ENCODE peak calls at places on chromosome 13, in eight cellular contexts. F is PC-9, I is BE2C, G is upper lobe of right lung, S is suprapubic skin, D is body of pancreas, Q is pancreas, R is astrocyte. C is an unnamed sample.

GRCh38 chr13:29758591-29759114 is 91.8 kb downstream of the UBL3 start:
- DNase-seq in F (peak; percentile 73), I (no peak), G (peak; percentile 81), S (no peak), D (peak; percentile 75), Q (no peak), R (no peak), C (no peak)

GRCh38 chr13:34779171-34779570 is 162.9 kb upstream of the NBEA start:
- DNase-seq in F (no peak), I (no peak), G (no peak), S (no peak), D (no peak), Q (no peak), R (no peak), C (no peak)

GRCh38 chr13:110341445-110342247 is 34.6 kb downstream of the COL4A2 start:
- DNase-seq in F (no peak), I (no peak), G (no peak), S (no peak), D (no peak), Q (no peak), R (peak; percentile 60), C (no peak)

GRCh38 chr13:32745509-32745908 is 159.3 kb downstream of the PDS5B start:
- DNase-seq in F (no peak), I (no peak), G (no peak), S (no peak), D (no peak), Q (no peak), R (no peak), C (no peak)

GRCh38 chr13:110509971-110510786 is 51.3 kb downstream of the RAB20 start:
- DNase-seq in F (no peak), I (no peak), G (no peak), S (no peak), D (no peak), Q (no peak), R (no peak), C (no peak)

GRCh38 chr13:110922506-110922905 is 7.6 kb upstream of the ANKRD10 start:
- DNase-seq in F (no peak), I (no peak), G (no peak), S (no peak), D (no peak), Q (no peak), R (no peak), C (no peak)

GRCh38 chr13:90360785-90361184 is 986.7 kb upstream of the MIR17HG start:
- DNase-seq in F (no peak), I (no peak), G (no peak), S (no peak), D (no peak), Q (no peak), R (no peak), C (no peak)

GRCh38 chr13:95485045-95485517 is 67.4 kb upstream of the CLDN10 start:
- DNase-seq in F (no peak), I (peak; percentile 39), G (no peak), S (no peak), D (no peak), Q (no peak), R (peak; percentile 48), C (no peak)

GRCh38 chr13:87058786-87059329 is 612.3 kb upstream of the SLITRK5 start:
- DNase-seq in F (no peak), I (no peak), G (no peak), S (no peak), D (no peak), Q (no peak), R (no peak), C (no peak)

GRCh38 chr13:46687810-46688209 is 109.2 kb downstream of the ESD start:
- DNase-seq in F (peak; percentile 46), I (no peak), G (no peak), S (no peak), D (peak; percentile 54), Q (peak; percentile 33), R (peak; percentile 34), C (no peak)

GRCh38 chr13:101115762-101116161 is 300.5 kb downstream of the NALCN start:
- DNase-seq in F (no peak), I (no peak), G (no peak), S (no peak), D (no peak), Q (no peak), R (no peak), C (no peak)

GRCh38 chr13:31943591-31943990 is 88.0 kb upstream of the FRY start:
- DNase-seq in F (no peak), I (no peak), G (no peak), S (no peak), D (no peak), Q (no peak), R (no peak), C (no peak)

GRCh38 chr13:39918837-39919236 is 263.4 kb downstream of the COG6 start:
- DNase-seq in F (no peak), I (no peak), G (no peak), S (no peak), D (no peak), Q (no peak), R (no peak), C (no peak)

GRCh38 chr13:86725105-86725504 is 925.9 kb upstream of the SLITRK6 start:
- DNase-seq in F (no peak), I (no peak), G (no peak), S (no peak), D (no peak), Q (no peak), R (no peak), C (no peak)

GRCh38 chr13:101640797-101641400 is 188.4 kb downstream of the ITGBL1 start:
- DNase-seq in F (peak; percentile 92), I (no peak), G (no peak), S (no peak), D (no peak), Q (no peak), R (peak; percentile 82), C (no peak)

GRCh38 chr13:51158923-51159322 is 47.8 kb upstream of the C13orf42 start:
- DNase-seq in F (no peak), I (no peak), G (no peak), S (no peak), D (no peak), Q (no peak), R (peak; percentile 10), C (no peak)

GRCh38 chr13:97249093-97249787 is 27.1 kb downstream of the MBNL2 start:
- DNase-seq in F (no peak), I (no peak), G (no peak), S (no peak), D (no peak), Q (no peak), R (no peak), C (no peak)

GRCh38 chr13:44668707-44669106 is 92.6 kb upstream of the TSC22D1 start:
- DNase-seq in F (peak; percentile 64), I (no peak), G (no peak), S (no peak), D (no peak), Q (no peak), R (peak; percentile 55), C (no peak)

GRCh38 chr13:44667950-44668349 is 91.8 kb upstream of the TSC22D1 start:
- DNase-seq in F (no peak), I (no peak), G (no peak), S (no peak), D (no peak), Q (no peak), R (peak; percentile 82), C (no peak)

GRCh38 chr13:44664308-44664707 is 88.2 kb upstream of the TSC22D1 start:
- DNase-seq in F (no peak), I (no peak), G (no peak), S (no peak), D (no peak), Q (no peak), R (no peak), C (no peak)

DNA sequence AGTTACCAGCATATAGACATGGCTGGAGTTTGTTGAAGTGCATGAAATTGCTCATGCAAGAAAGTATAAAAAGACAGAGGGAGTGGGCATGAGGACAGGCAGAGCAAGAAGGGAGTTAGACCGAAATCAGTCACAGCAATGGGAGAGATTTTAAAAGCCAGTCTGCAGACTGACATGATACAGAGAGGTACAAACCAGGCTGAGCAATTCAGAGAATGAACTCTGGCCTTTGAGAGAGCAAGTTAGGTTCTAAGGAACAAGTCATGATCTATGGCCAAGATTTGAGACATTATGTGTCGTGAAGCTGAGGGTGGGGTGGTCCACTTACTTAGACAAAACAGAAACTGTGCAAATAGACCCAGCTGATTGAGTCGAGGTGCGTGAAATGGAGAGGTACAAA is 93.4 kb upstream of the TSC22D1 start:
- DNase-seq in F (no peak), I (no peak), G (no peak), S (no peak), D (no peak), Q (no peak), R (no peak), C (no peak)
- H3K4me3 ChIP-seq in F (no peak overlapping the region), I (no peak overlapping the region), G (no peak overlapping the region), S (no peak overlapping the region), D (no peak overlapping the region), Q (no peak overlapping the region), R (no peak overlapping the region), C (no peak overlapping the region)

DNA sequence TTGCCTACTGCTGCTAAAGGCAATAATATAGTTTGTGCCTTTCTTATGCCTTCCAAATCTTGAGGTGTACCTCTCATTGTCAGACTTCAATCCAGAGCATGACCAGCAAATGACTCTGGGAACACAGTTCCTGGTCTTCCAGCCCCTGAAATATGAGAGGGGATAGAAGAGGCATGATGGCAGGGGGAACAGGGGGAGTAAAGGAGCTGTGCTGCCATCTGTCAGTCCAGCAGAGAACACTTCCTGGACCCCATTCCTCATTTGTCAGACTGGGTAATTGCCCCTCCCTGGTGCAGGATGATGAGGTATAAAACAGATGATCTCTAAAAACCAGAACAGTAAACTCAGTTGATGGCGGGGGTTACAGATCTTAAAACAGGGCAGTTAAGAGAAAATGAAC is 618.7 kb downstream of the DIAPH3 start:
- DNase-seq in F (no peak), I (peak; percentile 10), G (no peak), S (no peak), D (no peak), Q (no peak), R (no peak), C (no peak)
- TF ChIP-seq CTCF in F (no peak), I (peak; percentile 38), G (no peak), S (no peak), D (no peak), Q (no peak), R (no peak), C (no peak)

DNA sequence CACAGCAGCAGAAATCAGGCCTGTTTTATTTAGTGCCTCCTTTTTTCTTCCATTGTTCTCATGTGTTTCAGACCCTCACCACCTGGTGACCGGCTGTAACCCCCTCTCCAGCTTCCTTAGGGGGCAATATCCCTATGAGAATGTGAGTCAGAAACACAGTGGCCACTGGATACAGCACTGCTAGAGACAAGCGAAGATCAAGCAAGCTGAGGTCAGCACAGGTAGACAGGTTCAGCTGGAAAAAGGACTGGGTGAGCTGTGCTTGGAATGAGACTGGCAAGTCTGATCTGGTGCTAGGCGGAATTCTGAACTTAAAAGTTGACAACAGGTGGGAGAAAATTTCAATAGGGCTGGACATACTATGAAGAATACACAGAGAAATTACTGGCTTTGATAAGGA is 83.1 kb downstream of the ERCC5 start:
- DNase-seq in F (no peak), I (no peak), G (no peak), S (no peak), D (no peak), Q (no peak), R (no peak), C (no peak)
- H3K36me3 ChIP-seq in F (no peaks in the 10 kb centered on the region), I (no peaks in the 10 kb centered on the region), G (no peaks in the 10 kb centered on the region), S (no peaks in the 10 kb centered on the region), D (no peaks in the 10 kb centered on the region), Q (no peaks in the 10 kb centered on the region), R (no peaks in the 10 kb centered on the region), C (no peaks in the 10 kb centered on the region)

GRCh38 chr13:26964278-26965057 is 203.9 kb upstream of the GPR12 start:
- DNase-seq in F (no peak), I (peak; percentile 70), G (no peak), S (no peak), D (peak; percentile 73), Q (peak; percentile 59), R (peak; percentile 59), C (no peak)
- H3K4me3 ChIP-seq in F (no peak overlapping the region), I (no peak overlapping the region), G (no peak overlapping the region), S (no peak overlapping the region), D (no peak overlapping the region), Q (no peak overlapping the region), R (no peak overlapping the region), C (no peak overlapping the region)